ENCODE peak calls at places on chromosomes 2 and 18, in six cellular contexts. P, X, K, G, U and H are unnamed samples.

GRCh38 chr18:9914584-9915290 is 921 bp downstream of the VAPA start:
- DNase-seq in P (peak; percentile 51), X (peak; percentile 47), K (peak; percentile 31), G (peak; percentile 74), U (peak; percentile 36), H (peak; percentile 70)

GRCh38 chr2:172427256-172427989 is at the start of gene ITGA6:
- DNase-seq in P (peak; percentile 62), X (no peak), K (no peak), G (peak; percentile 61), U (peak; percentile 36), H (peak; percentile 58)

GRCh38 chr2:191554240-191554639 is 123.7 kb upstream of the NABP1 start:
- DNase-seq in P (no peak), X (no peak), K (no peak), G (no peak), U (no peak), H (no peak)

GRCh38 chr2:120913972-120914838 is 178.5 kb downstream of the GLI2 start:
- DNase-seq in P (no peak), X (no peak), K (no peak), G (no peak), U (no peak), H (no peak)

GRCh38 chr18:45727068-45727467 is 3.1 kb downstream of the SLC14A1 start:
- DNase-seq in P (no peak), X (no peak), K (no peak), G (no peak), U (no peak), H (no peak)

GRCh38 chr2:206204710-206205109 is 45.0 kb downstream of the EEF1B2 start:
- DNase-seq in P (no peak), X (no peak), K (no peak), G (no peak), U (no peak), H (no peak)

GRCh38 chr2:128228894-128229293 is 89.8 kb downstream of the HS6ST1 start:
- DNase-seq in P (peak; percentile 44), X (no peak), K (no peak), G (no peak), U (no peak), H (no peak)

GRCh38 chr2:151927501-151928221 is 99.4 kb upstream of the ARL5A start:
- DNase-seq in P (no peak), X (no peak), K (no peak), G (no peak), U (no peak), H (no peak)

GRCh38 chr18:79902640-79903039 is 48.8 kb downstream of the SLC66A2 start:
- DNase-seq in P (no peak), X (no peak), K (no peak), G (no peak), U (no peak), H (no peak)

GRCh38 chr2:172639823-172640222 is 83.9 kb downstream of the PDK1 start:
- DNase-seq in P (no peak), X (peak; percentile 34), K (peak; percentile 61), G (no peak), U (no peak), H (no peak)

GRCh38 chr2:111618577-111618930 is 265.4 kb downstream of the ANAPC1 start:
- DNase-seq in P (no peak), X (peak; percentile 44), K (no peak), G (no peak), U (no peak), H (no peak)

GRCh38 chr2:238818576-238818975 is 29.3 kb upstream of the TWIST2 start:
- DNase-seq in P (no peak), X (no peak), K (no peak), G (no peak), U (no peak), H (no peak)

GRCh38 chr2:120253021-120253882 is 600 bp downstream of the RALB start:
- DNase-seq in P (peak; percentile 90), X (peak; percentile 50), K (peak; percentile 53), G (peak; percentile 16), U (no peak), H (no peak)

GRCh38 chr2:98658816-98659486 is 50.6 kb downstream of the UNC50 start:
- DNase-seq in P (no peak), X (no peak), K (no peak), G (no peak), U (no peak), H (no peak)